ENCODE peak calls at places on chromosome 14, in ten cellular contexts. N, F, P, G, U, C, V, T, W and E are unnamed samples.

GRCh38 chr14:91326514-91326832 is 82.0 kb upstream of the GPR68 start:
- DNase-seq in G (no peak), T (no peak), P (no peak), C (no peak), W (no peak), F (no peak), V (no peak), N (no peak), U (no peak), E (no peak)

GRCh38 chr14:98122527-98122926 is 1149.5 kb downstream of the BCL11B start:
- DNase-seq in N (no peak), T (no peak), G (no peak), U (no peak), W (no peak), C (no peak), F (no peak), V (no peak), P (no peak), E (no peak)

GRCh38 chr14:21703357-21704339 is 30.0 kb upstream of the OR4E1 start:
- DNase-seq in T (peak; percentile 65), G (peak; percentile 37), U (no peak), N (no peak), C (no peak), F (no peak), P (no peak), V (no peak), W (no peak), E (no peak)

GRCh38 chr14:57051633-57052032 is 217.1 kb downstream of the EXOC5 start:
- DNase-seq in W (no peak), F (no peak), P (no peak), T (no peak), N (no peak), G (peak; percentile 30), U (no peak), C (no peak), V (no peak), E (no peak)

GRCh38 chr14:22898302-22898894 is 15.4 kb downstream of the REM2 start:
- DNase-seq in V (no peak), P (no peak), W (peak; percentile 1), N (peak; percentile 24), T (no peak), U (peak; percentile 83), G (no peak), C (no peak), F (no peak), E (peak; percentile 78)

GRCh38 chr14:61537567-61538463 is 157.5 kb upstream of the HIF1A start:
- DNase-seq in V (peak; percentile 76), N (peak; percentile 93), U (peak; percentile 90), W (peak; percentile 64), C (peak; percentile 87), G (peak; percentile 54), F (no peak), T (peak; percentile 46), P (no peak), E (peak; percentile 100)

GRCh38 chr14:76294876-76295275 is 81.1 kb upstream of the ESRRB start:
- DNase-seq in T (no peak), C (no peak), V (no peak), U (no peak), P (no peak), W (no peak), F (no peak), N (no peak), G (no peak), E (no peak)

GRCh38 chr14:22900088-22900799 is 17.2 kb downstream of the REM2 start:
- DNase-seq in F (no peak), V (peak; percentile 45), G (peak; percentile 86), P (no peak), N (peak; percentile 81), U (peak; percentile 66), T (peak; percentile 23), C (no peak), W (peak; percentile 67), E (peak; percentile 80)

GRCh38 chr14:35438910-35439713 is 34.6 kb upstream of the NFKBIA start:
- DNase-seq in N (peak; percentile 22), U (no peak), C (no peak), F (no peak), P (no peak), T (no peak), W (no peak), G (peak; percentile 11), V (no peak), E (peak; percentile 37)

GRCh38 chr14:22667881-22668280 is 23.7 kb upstream of the OR6J1 start:
- DNase-seq in U (no peak), G (no peak), C (no peak), N (no peak), V (no peak), P (no peak), T (no peak), W (no peak), F (no peak), E (no peak)

GRCh38 chr14:31070431-31070830 is 44.3 kb upstream of the STRN3 start:
- DNase-seq in F (no peak), P (no peak), C (no peak), N (no peak), W (no peak), V (no peak), U (peak; percentile 99), G (no peak), T (no peak), E (peak; percentile 39)

GRCh38 chr14:105839425-105840265 is 313.3 kb downstream of the TMEM121 start:
- DNase-seq in F (no peak), V (no peak), W (peak; percentile 39), U (no peak), N (no peak), G (no peak), T (no peak), C (no peak), P (no peak), E (no peak)

GRCh38 chr14:62661818-62662217 is 383.4 kb downstream of the KCNH5 start:
- DNase-seq in F (no peak), W (no peak), T (peak; percentile 7), G (no peak), P (no peak), N (no peak), C (no peak), U (peak; percentile 32), V (no peak), E (peak; percentile 16)

GRCh38 chr14:35480119-35480769 is 53.7 kb upstream of the INSM2 start:
- DNase-seq in P (no peak), N (no peak), F (no peak), W (no peak), C (no peak), T (peak; percentile 8), G (no peak), U (peak; percentile 40), V (no peak), E (peak; percentile 55)

GRCh38 chr14:35374273-35374681 is 30.3 kb downstream of the NFKBIA start:
- DNase-seq in V (peak; percentile 62), N (peak; percentile 96), W (no peak), T (no peak), G (no peak), P (no peak), U (peak; percentile 94), C (no peak), F (no peak), E (peak; percentile 84)

GRCh38 chr14:25537846-25538455 is 488.0 kb upstream of the STXBP6 start:
- DNase-seq in F (peak; percentile 27), T (peak; percentile 40), G (peak; percentile 66), U (no peak), C (peak; percentile 4), W (no peak), V (no peak), N (peak; percentile 38), P (peak; percentile 74), E (peak; percentile 29)
- TF ChIP-seq CTCF in F (peak; percentile 84), T (peak; percentile 59), G (peak; percentile 86), U (no peak), C (peak; percentile 42), W (peak; percentile 8), V (no peak), N (no peak), P (peak; percentile 78), E (peak; percentile 54)

DNA sequence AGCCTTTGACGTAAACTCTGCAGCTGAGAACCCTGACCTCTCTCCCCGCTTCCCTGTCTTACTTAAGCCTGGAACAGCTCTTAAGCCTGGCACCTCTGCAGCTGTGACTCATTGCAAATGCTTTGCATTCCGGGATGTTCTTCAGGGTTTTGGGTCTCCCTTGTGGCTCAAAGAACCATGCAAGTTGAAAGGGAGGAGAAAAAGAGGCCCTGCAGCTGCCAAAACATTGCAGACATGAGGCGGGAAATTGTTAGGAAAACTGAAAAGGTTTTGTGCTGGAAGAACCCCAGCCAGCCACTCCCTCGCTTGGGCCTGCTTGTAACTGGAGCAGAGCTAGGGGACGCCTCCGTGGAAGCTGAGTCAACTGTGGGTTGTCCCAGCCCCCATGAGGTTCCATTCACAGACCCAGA is 60.2 kb upstream of the FERMT2 start:
- DNase-seq in C (peak; percentile 14), U (peak; percentile 99), N (peak; percentile 66), P (no peak), F (no peak), T (no peak), W (no peak), V (no peak), G (peak; percentile 65), E (peak; percentile 89)
- TF ChIP-seq CTCF in C (no peak), U (no peak), N (no peak), P (no peak), F (no peak), T (no peak), W (no peak), V (no peak), G (no peak), E (no peak)

GRCh38 chr14:20563966-20564365 is 3.1 kb upstream of the RNASE9 start:
- DNase-seq in F (no peak), C (no peak), T (no peak), W (no peak), N (no peak), U (no peak), G (no peak), P (no peak), V (no peak), E (no peak)

GRCh38 chr14:20564501-20564997 is 3.7 kb upstream of the RNASE9 start:
- DNase-seq in T (no peak), P (no peak), N (no peak), C (no peak), U (no peak), G (peak; percentile 4), V (no peak), W (no peak), F (no peak), E (no peak)

GRCh38 chr14:20568393-20568792 is 7.5 kb upstream of the RNASE9 start:
- DNase-seq in P (no peak), U (no peak), G (no peak), V (no peak), C (no peak), F (no peak), T (no peak), N (no peak), W (no peak), E (no peak)

DNA sequence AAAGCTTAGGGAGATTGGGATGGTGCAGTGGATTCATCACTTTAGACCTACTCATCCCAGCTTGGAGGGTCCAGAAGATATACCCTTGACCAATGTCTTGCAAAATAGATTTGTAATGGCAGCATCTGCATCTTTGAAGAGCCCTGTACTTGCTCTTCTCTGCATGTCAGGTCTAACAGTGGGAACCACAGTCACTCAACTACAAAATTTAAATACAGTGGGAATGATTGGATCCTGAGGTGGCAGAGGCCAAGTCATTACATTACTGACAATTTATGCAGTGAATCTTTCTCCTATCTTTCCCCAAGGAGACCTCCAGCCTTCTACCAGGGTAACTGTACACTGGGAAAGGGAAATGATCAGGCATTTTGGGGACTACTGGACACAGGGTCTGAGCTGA is 8.2 kb upstream of the RNASE9 start:
- DNase-seq in C (no peak), V (no peak), P (no peak), U (no peak), F (no peak), T (no peak), N (no peak), W (no peak), G (no peak), E (no peak)
- TF ChIP-seq CTCF in C (no peak), V (no peak), P (no peak), U (no peak), F (no peak), T (no peak), N (no peak), W (no peak), G (no peak), E (no peak)

GRCh38 chr14:59020382-59020781 is 168.1 kb upstream of the DAAM1 start:
- DNase-seq in C (no peak), P (peak; percentile 20), T (no peak), N (peak; percentile 48), G (peak; percentile 27), V (peak; percentile 38), W (no peak), F (no peak), U (peak; percentile 23), E (peak; percentile 77)
- TF ChIP-seq CTCF in C (no peak), P (peak; percentile 43), T (peak; percentile 26), N (peak; percentile 31), G (peak; percentile 54), V (peak; percentile 22), W (no peak), F (peak; percentile 54), U (peak; percentile 44), E (peak; percentile 97)